ENCODE peak calls at places on chromosome 16, in four cellular contexts. Q, A, K and I are unnamed samples.

GRCh38 chr16:10309271-10309932 is 76.5 kb upstream of the ATF7IP2 start:
- DNase-seq in Q (no peak), K (no peak), A (no peak), I (no peak)

GRCh38 chr16:80602894-80603293 is 62.1 kb downstream of the DYNLRB2 start:
- DNase-seq in K (no peak), Q (no peak), A (no peak), I (no peak)

GRCh38 chr16:52446076-52446475 is 100.9 kb downstream of the TOX3 start:
- DNase-seq in A (no peak), Q (peak; percentile 16), K (no peak), I (no peak)

GRCh38 chr16:50547340-50547865 is 793 bp upstream of the NKD1 start:
- DNase-seq in A (peak; percentile 5), Q (peak; percentile 94), K (no peak), I (peak; percentile 62)

GRCh38 chr16:81821422-81822128 is 42.5 kb downstream of the PLCG2 start:
- DNase-seq in A (peak; percentile 90), K (no peak), Q (no peak), I (no peak)

GRCh38 chr16:88505405-88506082 is 52.5 kb downstream of the ZFPM1 start:
- DNase-seq in K (no peak), Q (peak; percentile 79), A (no peak), I (peak; percentile 65)

GRCh38 chr16:85136705-85137322 is 24.5 kb upstream of the CIBAR2 start:
- DNase-seq in Q (peak; percentile 95), A (no peak), K (no peak), I (no peak)

GRCh38 chr16:30743690-30744089 is 4.5 kb upstream of the PHKG2 start:
- DNase-seq in Q (no peak), A (no peak), K (no peak), I (no peak)

GRCh38 chr16:86219655-86220445 is 290.5 kb upstream of the FOXF1 start:
- DNase-seq in A (no peak), K (no peak), Q (no peak), I (no peak)

GRCh38 chr16:2470234-2470601 is 879 bp upstream of the NTN3 start:
- DNase-seq in A (no peak), K (no peak), Q (no peak), I (no peak)

GRCh38 chr16:52548261-52549010 is 1.5 kb upstream of the TOX3 start:
- DNase-seq in Q (peak; percentile 75), K (no peak), A (no peak), I (peak; percentile 24)

GRCh38 chr16:70589998-70590471 is 56.3 kb upstream of the IL34 start:
- DNase-seq in A (no peak), Q (no peak), K (no peak), I (no peak)

GRCh38 chr16:10493276-10493675 is 87.1 kb downstream of the EMP2 start:
- DNase-seq in A (no peak), K (no peak), Q (no peak), I (no peak)

GRCh38 chr16:87274808-87275207 is 42.4 kb downstream of the C16orf95 start:
- DNase-seq in Q (no peak), A (no peak), K (no peak), I (no peak)

GRCh38 chr16:46884513-46885293 is 541 bp downstream of the GPT2 start:
- DNase-seq in K (no peak), A (no peak), Q (no peak), I (no peak)

GRCh38 chr16:9800180-9800738 is 382.0 kb downstream of the GRIN2A start:
- DNase-seq in A (no peak), K (no peak), Q (no peak), I (no peak)

GRCh38 chr16:47732122-47732805 is 271.1 kb downstream of the PHKB start:
- DNase-seq in K (no peak), A (no peak), Q (no peak), I (no peak)

GRCh38 chr16:85553436-85554113 is 59.5 kb upstream of the GSE1 start:
- DNase-seq in K (peak; percentile 87), Q (peak; percentile 84), A (no peak), I (peak; percentile 76)

GRCh38 chr16:83245061-83245460 is 562.7 kb upstream of the HSBP1 start:
- DNase-seq in A (no peak), Q (no peak), K (no peak), I (no peak)

DNA sequence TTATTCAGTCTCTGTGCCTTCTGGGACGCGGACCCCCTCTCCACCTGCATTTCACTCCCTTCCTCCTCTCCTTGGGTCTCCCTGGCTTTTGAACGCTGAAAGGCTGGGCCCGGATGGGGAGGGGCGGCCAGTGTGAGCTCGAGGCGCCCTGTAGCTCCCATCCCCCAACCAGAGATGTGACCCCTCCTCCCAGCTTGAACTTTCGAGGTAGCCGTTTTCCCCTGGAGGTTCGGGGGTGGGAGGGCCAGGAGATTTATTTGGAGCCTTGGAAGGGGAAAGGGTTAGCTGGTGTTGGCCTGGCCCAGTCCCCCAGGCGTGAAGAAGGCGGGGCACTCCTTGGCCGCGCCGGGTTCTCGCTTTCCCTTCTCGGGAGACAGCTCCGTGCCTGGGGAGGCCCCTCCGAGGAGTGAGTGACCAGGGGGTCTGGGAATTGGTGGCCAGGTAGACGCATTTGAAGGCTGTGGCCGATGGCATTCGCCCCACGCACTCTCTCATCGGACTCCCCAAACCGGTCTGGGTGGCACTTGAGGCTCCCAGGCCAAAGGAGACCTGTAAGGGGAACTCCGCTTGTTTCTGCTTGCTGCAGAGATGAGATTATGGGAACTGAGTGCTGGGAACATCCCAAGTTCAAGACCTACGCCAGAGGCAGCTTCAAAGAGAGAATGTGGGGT is 942 bp downstream of the LDAF1 start:
- DNase-seq in K (peak; percentile 41), Q (no peak), A (no peak), I (peak; percentile 69)
- TF ChIP-seq MAX in K (no peak), Q (no peak), A (no peak), I (peak; percentile 37)

DNA sequence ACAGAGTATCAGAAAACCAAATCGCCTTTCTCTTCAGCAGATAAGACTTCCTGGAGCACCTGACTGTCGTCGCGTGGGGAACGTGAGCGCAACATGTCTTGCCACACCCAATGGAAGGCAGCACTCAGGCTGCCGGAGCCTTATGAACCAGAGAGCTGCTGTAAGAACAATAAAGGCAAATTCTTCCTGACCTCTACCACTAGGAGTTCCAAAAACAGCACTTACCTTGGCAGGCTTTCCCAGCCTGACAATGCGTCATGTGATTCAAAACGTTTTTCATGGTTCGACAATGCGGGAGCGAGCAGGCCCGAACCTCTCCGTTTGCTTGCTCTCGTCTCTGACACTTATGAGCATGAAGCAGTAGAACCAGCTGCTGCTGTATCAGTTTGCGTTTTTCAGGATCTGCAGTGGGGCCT is 75.8 kb upstream of the TRAP1 start:
- DNase-seq in K (peak; percentile 13), Q (no peak), A (no peak), I (no peak)
- TF ChIP-seq ESRRA in K (no peak), Q (no peak), A (no peak), I (no peak)

DNA sequence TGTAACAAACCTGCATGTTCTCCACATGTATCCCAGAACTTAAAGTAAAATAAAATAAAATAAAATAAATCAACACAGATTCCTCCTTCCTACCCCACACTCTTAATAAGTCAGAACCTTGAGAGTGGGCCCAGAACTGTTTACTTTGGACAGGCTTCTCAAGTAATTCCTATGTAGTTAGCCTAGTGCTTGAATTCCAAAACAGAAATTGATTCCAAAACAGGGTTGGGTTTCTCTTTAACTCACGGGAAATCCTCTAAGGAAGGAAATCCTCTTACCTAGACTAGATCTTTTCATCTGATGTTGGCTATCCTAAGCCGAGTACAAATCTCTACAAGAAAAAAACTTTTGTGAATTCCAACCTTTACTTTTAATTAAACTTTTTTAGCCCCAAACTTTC is 324.7 kb upstream of the C16orf82 start:
- DNase-seq in Q (no peak), K (no peak), A (no peak), I (no peak)
- TF ChIP-seq TCF7 in Q (no peak), K (no peak), A (no peak), I (no peak)

DNA sequence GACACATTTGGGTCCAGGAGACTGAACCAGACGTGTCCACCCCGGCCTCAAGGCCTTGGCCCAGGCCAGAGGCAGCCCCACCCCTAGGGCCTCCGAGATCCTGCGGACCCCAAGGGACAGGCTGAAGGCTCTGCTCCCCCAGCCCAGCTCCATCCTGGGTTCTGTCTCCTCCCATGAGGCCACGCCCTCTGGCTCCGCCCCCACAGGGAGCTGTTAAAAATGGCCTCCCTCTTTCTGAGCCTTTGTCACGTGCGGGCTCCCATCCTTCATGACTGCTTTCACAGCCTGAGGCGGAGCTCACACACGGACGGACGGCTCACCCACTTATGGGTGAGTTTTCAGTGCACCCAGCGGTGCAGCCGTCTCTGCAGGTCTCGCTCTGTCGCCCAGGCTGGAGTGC is 6.5 kb upstream of the CACNA1H start:
- DNase-seq in Q (no peak), A (no peak), K (peak; percentile 57), I (peak; percentile 64)
- TF ChIP-seq MAX in Q (no peak), A (no peak), K (no peak), I (no peak)

GRCh38 chr16:69481901-69482341 is 57.5 kb downstream of the CYB5B start:
- DNase-seq in Q (no peak), K (peak; percentile 33), A (no peak), I (no peak)
- TF ChIP-seq ESRRA in Q (no peak), K (no peak), A (no peak), I (no peak)

GRCh38 chr16:19709381-19710136 is 8.5 kb downstream of the KNOP1 start:
- DNase-seq in K (no peak), A (no peak), Q (no peak), I (no peak)
- TF ChIP-seq TCF7 in K (no peak), A (no peak), Q (no peak), I (no peak)

GRCh38 chr16:67101683-67102082 is 8.1 kb upstream of the PHAF1 start:
- DNase-seq in Q (no peak), A (no peak), K (no peak), I (no peak)

GRCh38 chr16:67098599-67098998 is 11.1 kb upstream of the PHAF1 start:
- DNase-seq in Q (no peak), A (no peak), K (no peak), I (no peak)

GRCh38 chr16:67100569-67101300 is 9.0 kb upstream of the PHAF1 start:
- DNase-seq in Q (no peak), K (no peak), A (no peak), I (no peak)

GRCh38 chr16:67104061-67104460 is 5.7 kb upstream of the PHAF1 start:
- DNase-seq in Q (peak; percentile 68), A (no peak), K (peak; percentile 41), I (peak; percentile 60)

DNA sequence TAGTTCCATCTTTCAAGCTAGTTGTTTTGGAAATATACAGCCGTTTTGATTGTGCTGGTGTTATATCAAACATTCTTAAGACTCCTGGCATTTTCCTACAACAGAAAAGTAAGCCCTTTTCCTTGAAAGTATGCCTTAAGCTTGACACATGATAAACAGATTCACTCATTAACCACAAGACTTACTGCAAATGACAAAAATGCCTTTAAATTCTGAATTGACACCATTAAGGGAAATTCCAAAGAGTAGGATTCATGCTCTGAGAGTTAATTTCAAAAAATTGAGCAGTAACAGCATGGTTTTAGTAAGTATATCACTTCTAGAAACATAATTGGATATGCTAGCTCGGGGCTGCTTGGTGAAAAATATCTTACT is 8.5 kb upstream of the PHAF1 start:
- DNase-seq in K (no peak), Q (no peak), A (no peak), I (no peak)
- TF ChIP-seq MAX in K (no peak), Q (no peak), A (no peak), I (no peak)